ENCODE peak calls at places on chromosome 5, in four cellular contexts. One of them, this sample, is unnamed.

GRCh38 chr5:402615-403359 is 40.2 kb upstream of the EXOC3 start:
- DNase-seq in SK-MEL-5: no peak
- DNase-seq in renal cortical epithelial cell: peak
- DNase-seq in lung: no peak
- DNase-seq in this sample: no peak

GRCh38 chr5:33272288-33272687 is 168.5 kb upstream of the TARS1 start:
- DNase-seq in SK-MEL-5: no peak
- DNase-seq in lung: no peak
- DNase-seq in renal cortical epithelial cell: peak
- DNase-seq in this sample: no peak

GRCh38 chr5:163941068-163941467 is 435.6 kb downstream of the MAT2B start:
- DNase-seq in SK-MEL-5: no peak
- DNase-seq in renal cortical epithelial cell: no peak
- DNase-seq in lung: no peak
- DNase-seq in this sample: no peak

GRCh38 chr5:43150748-43151147 is 30.0 kb downstream of the ZNF131 start:
- DNase-seq in SK-MEL-5: peak
- DNase-seq in renal cortical epithelial cell: no peak
- DNase-seq in lung: no peak
- DNase-seq in this sample: no peak

GRCh38 chr5:180114304-180115003 is 42.9 kb upstream of the RNF130 start:
- DNase-seq in lung: no peak
- DNase-seq in SK-MEL-5: no peak
- DNase-seq in renal cortical epithelial cell: no peak
- DNase-seq in this sample: no peak

GRCh38 chr5:74581988-74582365 is 58.6 kb downstream of the ENC1 start:
- DNase-seq in SK-MEL-5: no peak
- DNase-seq in renal cortical epithelial cell: no peak
- DNase-seq in lung: no peak
- DNase-seq in this sample: no peak

GRCh38 chr5:39696672-39697398 is 272.1 kb upstream of the DAB2 start:
- DNase-seq in SK-MEL-5: no peak
- DNase-seq in renal cortical epithelial cell: no peak
- DNase-seq in lung: no peak
- DNase-seq in this sample: no peak

GRCh38 chr5:102901821-102902448 is 146.8 kb downstream of the PAM start:
- DNase-seq in lung: no peak
- DNase-seq in renal cortical epithelial cell: peak
- DNase-seq in SK-MEL-5: peak
- DNase-seq in this sample: no peak

GRCh38 chr5:77924081-77924480 is 147.9 kb upstream of the TBCA start:
- DNase-seq in lung: no peak
- DNase-seq in SK-MEL-5: peak
- DNase-seq in renal cortical epithelial cell: no peak
- DNase-seq in this sample: no peak

GRCh38 chr5:90558344-90559192 is at the start of gene ADGRV1:
- DNase-seq in lung: peak
- DNase-seq in renal cortical epithelial cell: peak
- DNase-seq in SK-MEL-5: no peak
- DNase-seq in this sample: peak

GRCh38 chr5:1800470-1801060 is 642 bp upstream of the NDUFS6 start:
- DNase-seq in renal cortical epithelial cell: no peak
- DNase-seq in SK-MEL-5: no peak
- DNase-seq in lung: no peak
- DNase-seq in this sample: peak

GRCh38 chr5:116371935-116372334 is 202.7 kb downstream of the SEMA6A start:
- DNase-seq in renal cortical epithelial cell: no peak
- DNase-seq in SK-MEL-5: no peak
- DNase-seq in lung: no peak
- DNase-seq in this sample: no peak

GRCh38 chr5:21681906-21682305 is 1171.2 kb downstream of the CDH12 start:
- DNase-seq in lung: no peak
- DNase-seq in renal cortical epithelial cell: no peak
- DNase-seq in SK-MEL-5: no peak
- DNase-seq in this sample: no peak

GRCh38 chr5:141839015-141839513 is 39.1 kb downstream of the PCDH1 start:
- DNase-seq in lung: no peak
- DNase-seq in SK-MEL-5: no peak
- DNase-seq in renal cortical epithelial cell: no peak
- DNase-seq in this sample: no peak

GRCh38 chr5:140148508-140148907 is 22.8 kb downstream of the IGIP start:
- DNase-seq in renal cortical epithelial cell: peak
- DNase-seq in lung: no peak
- DNase-seq in SK-MEL-5: peak
- DNase-seq in this sample: no peak

GRCh38 chr5:12586406-12586805 is 682.2 kb upstream of the CTNND2 start:
- DNase-seq in SK-MEL-5: no peak
- DNase-seq in lung: no peak
- DNase-seq in renal cortical epithelial cell: no peak
- DNase-seq in this sample: no peak

This sample was measured in pons.